ENCODE peak calls at places on chromosomes 4 and X, in seven cellular contexts. W, Q, S, N, E, B and A are unnamed samples.

GRCh38 chr4:1278336-1278670 is 11.4 kb upstream of the MAEA start:
- DNase-seq in N (peak), S (no peak), W (peak), B (no peak), E (no peak), Q (peak), A (peak)

GRCh38 chrX:39975094-39975865 is 122.5 kb downstream of the BCOR start:
- DNase-seq in W (no peak), S (no peak), Q (no peak), E (no peak), N (no peak), B (no peak), A (no peak)

GRCh38 chr4:75655562-75655961 is 17.6 kb downstream of the G3BP2 start:
- DNase-seq in S (no peak), N (no peak), E (no peak), Q (no peak), W (no peak), B (no peak), A (no peak)

GRCh38 chrX:29746326-29746725 is 469.0 kb upstream of the MAGEB2 start:
- DNase-seq in S (no peak), E (no peak), W (peak), Q (peak), N (no peak), B (no peak), A (peak)

GRCh38 chr4:143308377-143308776 is 28.3 kb upstream of the GAB1 start:
- DNase-seq in B (no peak), E (no peak), Q (no peak), N (no peak), W (no peak), S (no peak), A (no peak)

GRCh38 chr4:30956891-30957290 is 236.7 kb downstream of the PCDH7 start:
- DNase-seq in E (no peak), Q (no peak), N (no peak), W (no peak), S (no peak), B (no peak), A (no peak)

GRCh38 chr4:80229590-80229989 is 32.3 kb downstream of the PRDM8 start:
- DNase-seq in E (no peak), N (no peak), Q (no peak), B (no peak), W (no peak), S (no peak), A (no peak)

GRCh38 chr4:148445071-148445902 is 3.1 kb upstream of the NR3C2 start:
- DNase-seq in B (peak), N (peak), S (peak), E (peak), W (no peak), Q (peak), A (no peak)

GRCh38 chr4:24853142-24853541 is 57.8 kb downstream of the SOD3 start:
- DNase-seq in Q (peak), E (no peak), S (no peak), N (no peak), W (peak), B (no peak), A (peak)

GRCh38 chr4:763922-764321 is 58.3 kb downstream of the PCGF3 start:
- DNase-seq in Q (no peak), B (no peak), E (no peak), S (no peak), N (no peak), W (no peak), A (no peak)

GRCh38 chrX:53001958-53002357 is 43.6 kb upstream of the FAM156A start:
- DNase-seq in W (no peak), E (no peak), S (no peak), B (no peak), Q (no peak), N (no peak), A (no peak)

GRCh38 chr4:93394488-93395185 is 433.9 kb upstream of the ATOH1 start:
- DNase-seq in B (no peak), S (no peak), E (no peak), W (peak), N (no peak), Q (peak), A (peak)

GRCh38 chrX:20362268-20363002 is 95.7 kb upstream of the RPS6KA3 start:
- DNase-seq in W (peak), S (no peak), N (peak), B (peak), E (no peak), Q (peak), A (peak)

GRCh38 chr4:36281384-36282106 is at the start of gene DTHD1:
- DNase-seq in B (no peak), N (no peak), Q (peak), S (no peak), W (no peak), E (no peak), A (no peak)

GRCh38 chr4:4838602-4839470 is 20.6 kb upstream of the MSX1 start:
- DNase-seq in S (no peak), Q (peak), N (no peak), B (no peak), W (no peak), E (no peak), A (peak)
- H3K4me2 ChIP-seq in S (no peak), Q (no peak), N (no peak), B (peak), W (no peak), E (peak), A (peak)

GRCh38 chr4:70718811-70719604 is 2.8 kb upstream of the RUFY3 start:
- DNase-seq in S (no peak), E (no peak), Q (peak), W (no peak), B (no peak), N (no peak), A (peak)

GRCh38 chr4:70721747-70722146 is at the start of gene RUFY3:
- DNase-seq in W (peak), E (no peak), S (no peak), Q (peak), N (no peak), B (peak), A (peak)

GRCh38 chr4:70724463-70724862 is 2.7 kb downstream of the RUFY3 start:
- DNase-seq in B (no peak), W (no peak), Q (no peak), E (no peak), S (no peak), N (no peak), A (no peak)

GRCh38 chr4:70725633-70726032 is 3.9 kb downstream of the RUFY3 start:
- DNase-seq in E (no peak), Q (no peak), S (no peak), W (no peak), B (no peak), N (no peak), A (no peak)

GRCh38 chr4:70722199-70722791 is 531 bp downstream of the RUFY3 start:
- DNase-seq in E (no peak), B (no peak), Q (peak), S (peak), N (no peak), W (peak), A (peak)
- H3K4me3 ChIP-seq in E (peak), B (peak), Q (peak), S (no peak), N (no peak), W (peak), A (peak)

GRCh38 chr4:109436504-109436903 is 2.9 kb downstream of the SEC24B start:
- DNase-seq in E (no peak), Q (no peak), N (no peak), S (no peak), B (no peak), W (no peak), A (no peak)
- H3K4me2 ChIP-seq in E (no peak), Q (no peak), N (no peak), S (no peak), B (peak), W (no peak), A (peak)

DNA sequence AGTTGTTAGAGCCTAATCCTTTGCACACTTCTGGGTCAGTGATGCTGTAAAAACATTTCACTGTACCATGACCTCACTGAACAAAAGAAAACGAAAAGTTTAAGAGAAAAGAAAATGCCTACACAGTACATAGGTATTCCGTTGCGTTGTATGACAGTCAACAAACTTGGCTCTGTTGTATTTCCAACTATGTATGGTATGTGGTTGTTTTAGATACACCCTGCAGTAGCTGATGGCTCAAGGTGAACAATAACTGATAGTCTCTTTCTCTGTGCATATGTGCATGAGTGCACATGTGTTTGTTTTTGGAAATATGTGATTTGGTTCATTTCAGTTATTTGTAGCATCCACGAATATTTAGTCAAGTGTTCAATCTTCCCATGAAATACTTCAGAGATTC is 176.0 kb downstream of the BMPR1B start:
- DNase-seq in B (no peak), E (no peak), W (peak), N (no peak), Q (peak), S (no peak), A (peak)
- H3K4me3 ChIP-seq in B (no peak), E (no peak), W (no peak), N (no peak), Q (no peak), S (no peak), A (peak)